ENCODE peak calls at places on chromosome X, in seven cellular contexts. N is bronchial epithelial cell, W is left ventricle myocardium inferior, E is H9, V is AG04449, C is cardiac fibroblast, M is Caco-2. Z is an unnamed sample.

GRCh38 chrX:151754641-151755215 is 20.2 kb downstream of the CNGA2 start:
- DNase-seq in N (peak; percentile 64), W (no peak), E (no peak), V (no peak), C (peak; percentile 0), M (no peak), Z (no peak)

GRCh38 chrX:20362268-20363002 is 95.7 kb upstream of the RPS6KA3 start:
- DNase-seq in N (peak; percentile 81), W (no peak), E (no peak), V (no peak), C (peak; percentile 64), M (peak; percentile 50), Z (no peak)

GRCh38 chrX:121851033-121851432 is 803.6 kb downstream of the GLUD2 start:
- DNase-seq in N (peak; percentile 51), W (no peak), E (no peak), V (no peak), C (peak; percentile 55), M (no peak), Z (no peak)

GRCh38 chrX:153817291-153817690 is 13.1 kb downstream of the PDZD4 start:
- DNase-seq in N (no peak), W (no peak), E (no peak), V (no peak), C (no peak), M (no peak), Z (no peak)

GRCh38 chrX:7582191-7582590 is 260.8 kb upstream of the VCX start:
- DNase-seq in N (no peak), W (no peak), E (no peak), V (no peak), C (no peak), M (no peak), Z (no peak)

GRCh38 chrX:50157545-50158125 is 43.2 kb downstream of the AKAP4 start:
- DNase-seq in N (peak; percentile 5), W (no peak), E (no peak), V (no peak), C (peak; percentile 23), M (no peak), Z (no peak)

GRCh38 chrX:16278927-16279326 is 111.6 kb downstream of the MAGEB17 start:
- DNase-seq in N (no peak), W (no peak), E (peak; percentile 74), V (no peak), C (no peak), M (peak; percentile 2), Z (no peak)

GRCh38 chrX:70508296-70508911 is 63.8 kb downstream of the DLG3 start:
- DNase-seq in N (peak; percentile 54), W (no peak), E (peak; percentile 33), V (no peak), C (peak; percentile 22), M (no peak), Z (no peak)

GRCh38 chrX:37425370-37425769 is 76.2 kb downstream of the PRRG1 start:
- DNase-seq in N (no peak), W (no peak), E (no peak), V (no peak), C (peak; percentile 28), M (no peak), Z (no peak)

GRCh38 chrX:19769467-19769866 is 117.9 kb downstream of the SH3KBP1 start:
- DNase-seq in N (no peak), W (no peak), E (no peak), V (no peak), C (no peak), M (no peak), Z (no peak)

GRCh38 chrX:136866337-136867095 is 14.0 kb downstream of the RBMX start:
- DNase-seq in N (no peak), W (no peak), E (no peak), V (no peak), C (peak; percentile 23), M (no peak), Z (no peak)

GRCh38 chrX:45771114-45771513 is 570.4 kb upstream of the DIPK2B start:
- DNase-seq in N (peak; percentile 91), W (no peak), E (no peak), V (peak; percentile 75), C (peak; percentile 94), M (peak; percentile 25), Z (no peak)

GRCh38 chrX:140918398-140919043 is 83.9 kb upstream of the SPANXB1 start:
- DNase-seq in N (peak; percentile 24), W (no peak), E (peak; percentile 71), V (no peak), C (peak; percentile 81), M (peak; percentile 36), Z (peak; percentile 17)

DNA sequence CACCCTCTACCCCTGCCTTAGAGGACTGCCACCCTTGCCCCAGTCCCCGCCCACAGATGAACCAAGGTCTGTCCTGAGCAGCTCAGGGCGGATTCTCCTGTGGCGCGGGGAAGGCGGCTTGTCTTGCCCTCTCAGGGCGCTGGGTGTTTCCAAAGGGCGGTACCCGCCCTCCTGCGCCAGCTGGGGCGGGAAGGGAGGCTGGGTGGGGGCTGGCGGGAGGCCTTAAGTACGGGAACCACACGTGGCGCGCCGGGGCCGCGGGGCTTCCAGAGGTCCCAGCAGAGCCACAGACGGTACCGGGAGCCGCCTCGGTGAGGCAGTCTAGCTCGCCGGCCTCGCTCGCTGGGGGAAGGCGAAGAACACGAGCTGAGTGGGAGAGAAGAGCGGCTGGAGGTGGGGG is 361.1 kb downstream of the MID1IP1 start:
- DNase-seq in N (no peak), W (peak; percentile 14), E (peak; percentile 38), V (no peak), C (no peak), M (no peak), Z (peak; percentile 31)
- TF ChIP-seq CTCF in N (peak; percentile 15), W (peak; percentile 30), E (peak; percentile 46), V (no peak), C (no peak), M (no peak), Z (peak; percentile 40)

GRCh38 chrX:126448681-126449080 is 103.9 kb downstream of the DCAF12L1 start:
- DNase-seq in N (no peak), W (no peak), E (no peak), V (no peak), C (no peak), M (no peak), Z (no peak)
- TF ChIP-seq CTCF in N (no peak), W (no peak), E (no peak), V (no peak), C (no peak), M (no peak), Z (no peak)

GRCh38 chrX:106168107-106168506 is at the start of gene PWWP3B:
- DNase-seq in N (peak; percentile 57), W (peak; percentile 28), E (peak; percentile 62), V (no peak), C (peak; percentile 33), M (peak; percentile 19), Z (no peak)

GRCh38 chrX:106171293-106171692 is 3.2 kb downstream of the PWWP3B start:
- DNase-seq in N (no peak), W (no peak), E (no peak), V (no peak), C (no peak), M (no peak), Z (no peak)

GRCh38 chrX:106170318-106170717 is 2.2 kb downstream of the PWWP3B start:
- DNase-seq in N (peak; percentile 27), W (no peak), E (no peak), V (no peak), C (peak; percentile 23), M (peak; percentile 3), Z (no peak)
- TF ChIP-seq CTCF in N (peak; percentile 42), W (peak; percentile 60), E (peak; percentile 53), V (no peak), C (peak; percentile 47), M (peak; percentile 33), Z (peak; percentile 28)

DNA sequence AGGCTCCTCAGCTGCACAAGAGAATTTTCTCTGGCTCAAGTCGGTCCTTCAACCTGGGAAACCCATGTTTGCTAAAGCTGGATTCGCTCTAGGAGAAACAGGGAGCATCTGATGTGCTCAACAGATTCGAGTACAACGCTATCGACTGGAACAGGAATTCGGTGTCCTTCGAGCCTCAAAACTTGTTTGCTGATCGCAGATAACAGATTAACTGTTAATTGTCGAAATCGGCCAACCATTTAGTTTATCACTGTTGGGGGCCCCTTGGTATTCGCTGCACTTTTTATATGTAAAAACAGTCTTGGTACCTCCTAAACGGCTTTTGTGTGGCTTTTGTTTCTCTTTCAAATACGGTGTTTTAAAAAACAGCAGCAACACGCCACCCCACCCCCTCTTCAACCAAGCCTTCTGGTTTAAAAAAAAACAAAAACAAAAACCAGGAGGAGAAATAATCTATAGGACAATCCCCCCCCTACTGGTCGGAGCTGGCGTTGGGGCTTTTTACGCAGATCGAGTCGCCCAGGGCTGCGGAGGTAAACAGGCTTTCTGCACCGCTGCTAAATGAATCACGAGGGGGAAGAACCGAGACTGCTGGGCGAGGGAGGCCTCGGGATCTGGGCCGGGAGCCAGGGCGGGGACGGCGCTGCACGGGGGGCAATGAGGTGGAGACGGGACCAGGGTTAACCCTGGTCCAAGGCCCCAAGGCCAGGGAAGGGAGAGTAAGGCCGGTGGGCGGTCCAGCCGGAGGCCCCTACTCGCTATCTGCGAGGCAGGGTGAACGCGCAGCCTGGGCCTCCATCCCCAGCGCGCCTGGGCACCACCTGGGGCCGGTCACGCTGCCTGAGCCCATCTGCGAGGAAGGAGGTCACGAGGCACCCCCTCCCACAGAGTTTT is 71.7 kb upstream of the BCOR start:
- DNase-seq in N (peak; percentile 61), W (no peak), E (peak; percentile 91), V (peak; percentile 19), C (peak; percentile 38), M (peak; percentile 68), Z (peak; percentile 70)
- TF ChIP-seq CTCF in N (peak; percentile 51), W (peak; percentile 35), E (peak; percentile 60), V (peak; percentile 47), C (peak; percentile 8), M (peak; percentile 35), Z (peak; percentile 47)

Z was measured in GM13976.